ENCODE peak calls at places on chromosomes 11 and 22, in five cellular contexts. M is OCI-M1; N is cardiac muscle cell; R is adrenal gland; F is central memory CD4-positive, alpha-beta T cell. G is an unnamed sample.

GRCh38 chr11:121692236-121692635 is 239.5 kb upstream of the SORL1-AS1 start:
- DNase-seq in M (no peak), F (no peak), R (no peak), N (no peak), G (peak; percentile 20)

GRCh38 chr11:6618117-6619020 is 853 bp downstream of the TPP1 start:
- DNase-seq in N (no peak), R (peak; percentile 80), F (peak; percentile 45), M (peak; percentile 79), G (peak; percentile 78)

GRCh38 chr22:35477911-35478582 is 62.6 kb upstream of the RASD2 start:
- DNase-seq in R (peak; percentile 85), F (no peak), M (peak; percentile 95), N (no peak), G (peak; percentile 79)

GRCh38 chr11:120221115-120221752 is 10.4 kb downstream of the OAF start:
- DNase-seq in F (no peak), M (no peak), N (no peak), R (no peak), G (no peak)

GRCh38 chr22:41934284-41935014 is 7.8 kb upstream of the TNFRSF13C start:
- DNase-seq in M (no peak), R (no peak), N (no peak), F (no peak), G (no peak)

GRCh38 chr22:48714231-48714630 is 1113.4 kb downstream of the BRD1 start:
- DNase-seq in M (no peak), R (no peak), F (no peak), N (no peak), G (no peak)

GRCh38 chr11:101880208-101880607 is 34.6 kb upstream of the CEP126 start:
- DNase-seq in F (no peak), N (peak; percentile 33), M (peak; percentile 48), R (no peak), G (peak; percentile 64)

GRCh38 chr22:19105867-19106802 is 16.1 kb downstream of the DGCR2 start:
- DNase-seq in M (no peak), N (no peak), R (no peak), F (peak; percentile 36), G (no peak)

GRCh38 chr22:27918351-27919221 is 470 bp downstream of the PITPNB start:
- DNase-seq in R (peak; percentile 57), N (peak; percentile 75), F (peak; percentile 56), M (peak; percentile 53), G (peak; percentile 49)

G was measured in astrocyte.